ENCODE peak calls at places on chromosome 21, in ten cellular contexts. One of them, this sample, is unnamed.

GRCh38 chr21:45445369-45445768 is 40.4 kb downstream of the COL18A1 start:
- DNase-seq in activated CD4-positive, alpha-beta T cell treated with anti-CD3 and anti-CD28 coated beads for 36 hours: no peak
- DNase-seq in posterior cingulate gyrus: peak; percentile 2
- DNase-seq in stimulated activated naive CD8-positive, alpha-beta T cell treated with anti-CD3 and anti-CD28 coated beads, Interleukin-15, amount 100 ng/mL, for 72 hours: no peak
- DNase-seq in H9: no peak
- DNase-seq in GM13977: no peak
- DNase-seq in hepatocyte: no peak
- DNase-seq in NCI-H1436: no peak
- DNase-seq in heart left ventricle: no peak
- DNase-seq in NCI-H1417: no peak
- DNase-seq in this sample: no peak

GRCh38 chr21:22791986-22792560 is 1793.9 kb downstream of the NCAM2 start:
- DNase-seq in NCI-H1436: peak; percentile 31
- DNase-seq in posterior cingulate gyrus: no peak
- DNase-seq in H9: no peak
- DNase-seq in stimulated activated naive CD8-positive, alpha-beta T cell treated with anti-CD3 and anti-CD28 coated beads, Interleukin-15, amount 100 ng/mL, for 72 hours: no peak
- DNase-seq in hepatocyte: peak; percentile 84
- DNase-seq in heart left ventricle: no peak
- DNase-seq in NCI-H1417: peak; percentile 88
- DNase-seq in GM13977: peak; percentile 24
- DNase-seq in activated CD4-positive, alpha-beta T cell treated with anti-CD3 and anti-CD28 coated beads for 36 hours: peak; percentile 30
- DNase-seq in this sample: peak; percentile 53

GRCh38 chr21:39175154-39175553 is 8.1 kb downstream of the PSMG1 start:
- DNase-seq in NCI-H1417: peak; percentile 33
- DNase-seq in NCI-H1436: no peak
- DNase-seq in hepatocyte: peak; percentile 29
- DNase-seq in heart left ventricle: no peak
- DNase-seq in posterior cingulate gyrus: no peak
- DNase-seq in stimulated activated naive CD8-positive, alpha-beta T cell treated with anti-CD3 and anti-CD28 coated beads, Interleukin-15, amount 100 ng/mL, for 72 hours: no peak
- DNase-seq in H9: no peak
- DNase-seq in activated CD4-positive, alpha-beta T cell treated with anti-CD3 and anti-CD28 coated beads for 36 hours: no peak
- DNase-seq in GM13977: no peak
- DNase-seq in this sample: no peak

GRCh38 chr21:42956824-42957632 is 17.3 kb upstream of the PKNOX1 start:
- DNase-seq in H9: peak; percentile 90
- DNase-seq in NCI-H1417: no peak
- DNase-seq in hepatocyte: no peak
- DNase-seq in posterior cingulate gyrus: no peak
- DNase-seq in NCI-H1436: no peak
- DNase-seq in GM13977: no peak
- DNase-seq in stimulated activated naive CD8-positive, alpha-beta T cell treated with anti-CD3 and anti-CD28 coated beads, Interleukin-15, amount 100 ng/mL, for 72 hours: no peak
- DNase-seq in heart left ventricle: no peak
- DNase-seq in activated CD4-positive, alpha-beta T cell treated with anti-CD3 and anti-CD28 coated beads for 36 hours: no peak
- DNase-seq in this sample: no peak

GRCh38 chr21:33931799-33932390 is 16.3 kb upstream of the ATP5PO start:
- DNase-seq in GM13977: peak; percentile 40
- DNase-seq in NCI-H1417: peak; percentile 78
- DNase-seq in stimulated activated naive CD8-positive, alpha-beta T cell treated with anti-CD3 and anti-CD28 coated beads, Interleukin-15, amount 100 ng/mL, for 72 hours: no peak
- DNase-seq in posterior cingulate gyrus: no peak
- DNase-seq in H9: no peak
- DNase-seq in NCI-H1436: no peak
- DNase-seq in activated CD4-positive, alpha-beta T cell treated with anti-CD3 and anti-CD28 coated beads for 36 hours: peak; percentile 38
- DNase-seq in hepatocyte: no peak
- DNase-seq in heart left ventricle: no peak
- DNase-seq in this sample: no peak

GRCh38 chr21:36584980-36585940 is 105.3 kb upstream of the CLDN14 start:
- DNase-seq in posterior cingulate gyrus: no peak
- DNase-seq in stimulated activated naive CD8-positive, alpha-beta T cell treated with anti-CD3 and anti-CD28 coated beads, Interleukin-15, amount 100 ng/mL, for 72 hours: no peak
- DNase-seq in NCI-H1436: no peak
- DNase-seq in heart left ventricle: no peak
- DNase-seq in NCI-H1417: no peak
- DNase-seq in GM13977: peak; percentile 33
- DNase-seq in H9: no peak
- DNase-seq in hepatocyte: no peak
- DNase-seq in activated CD4-positive, alpha-beta T cell treated with anti-CD3 and anti-CD28 coated beads for 36 hours: peak; percentile 54
- DNase-seq in this sample: no peak

GRCh38 chr21:28538987-28539622 is 453.6 kb downstream of the LTN1 start:
- DNase-seq in posterior cingulate gyrus: no peak
- DNase-seq in heart left ventricle: no peak
- DNase-seq in NCI-H1417: no peak
- DNase-seq in hepatocyte: no peak
- DNase-seq in activated CD4-positive, alpha-beta T cell treated with anti-CD3 and anti-CD28 coated beads for 36 hours: no peak
- DNase-seq in GM13977: no peak
- DNase-seq in stimulated activated naive CD8-positive, alpha-beta T cell treated with anti-CD3 and anti-CD28 coated beads, Interleukin-15, amount 100 ng/mL, for 72 hours: no peak
- DNase-seq in NCI-H1436: no peak
- DNase-seq in H9: no peak
- DNase-seq in this sample: no peak

GRCh38 chr21:33481314-33481943 is 1.7 kb upstream of the TMEM50B start:
- DNase-seq in H9: no peak
- DNase-seq in NCI-H1417: no peak
- DNase-seq in hepatocyte: no peak
- DNase-seq in heart left ventricle: no peak
- DNase-seq in activated CD4-positive, alpha-beta T cell treated with anti-CD3 and anti-CD28 coated beads for 36 hours: no peak
- DNase-seq in posterior cingulate gyrus: no peak
- DNase-seq in GM13977: no peak
- DNase-seq in stimulated activated naive CD8-positive, alpha-beta T cell treated with anti-CD3 and anti-CD28 coated beads, Interleukin-15, amount 100 ng/mL, for 72 hours: no peak
- DNase-seq in NCI-H1436: no peak
- DNase-seq in this sample: no peak

GRCh38 chr21:42991992-42992740 is 17.8 kb downstream of the PKNOX1 start:
- DNase-seq in NCI-H1436: no peak
- DNase-seq in NCI-H1417: no peak
- DNase-seq in posterior cingulate gyrus: no peak
- DNase-seq in stimulated activated naive CD8-positive, alpha-beta T cell treated with anti-CD3 and anti-CD28 coated beads, Interleukin-15, amount 100 ng/mL, for 72 hours: no peak
- DNase-seq in heart left ventricle: peak; percentile 85
- DNase-seq in activated CD4-positive, alpha-beta T cell treated with anti-CD3 and anti-CD28 coated beads for 36 hours: no peak
- DNase-seq in H9: peak; percentile 35
- DNase-seq in hepatocyte: peak; percentile 83
- DNase-seq in GM13977: no peak
- DNase-seq in this sample: no peak

GRCh38 chr21:44773291-44773932 is 28.2 kb downstream of the UBE2G2 start:
- DNase-seq in NCI-H1417: peak; percentile 98
- DNase-seq in posterior cingulate gyrus: no peak
- DNase-seq in NCI-H1436: peak; percentile 50
- DNase-seq in activated CD4-positive, alpha-beta T cell treated with anti-CD3 and anti-CD28 coated beads for 36 hours: no peak
- DNase-seq in stimulated activated naive CD8-positive, alpha-beta T cell treated with anti-CD3 and anti-CD28 coated beads, Interleukin-15, amount 100 ng/mL, for 72 hours: no peak
- DNase-seq in H9: no peak
- DNase-seq in hepatocyte: no peak
- DNase-seq in GM13977: no peak
- DNase-seq in heart left ventricle: no peak
- DNase-seq in this sample: no peak

GRCh38 chr21:36640260-36641244 is 58.4 kb upstream of the SIM2 start:
- DNase-seq in activated CD4-positive, alpha-beta T cell treated with anti-CD3 and anti-CD28 coated beads for 36 hours: no peak
- DNase-seq in stimulated activated naive CD8-positive, alpha-beta T cell treated with anti-CD3 and anti-CD28 coated beads, Interleukin-15, amount 100 ng/mL, for 72 hours: no peak
- DNase-seq in H9: peak; percentile 35
- DNase-seq in heart left ventricle: no peak
- DNase-seq in GM13977: no peak
- DNase-seq in NCI-H1436: no peak
- DNase-seq in posterior cingulate gyrus: no peak
- DNase-seq in hepatocyte: no peak
- DNase-seq in NCI-H1417: peak; percentile 39
- DNase-seq in this sample: no peak

GRCh38 chr21:29194847-29195246 is 64.4 kb downstream of the MAP3K7CL start:
- DNase-seq in NCI-H1436: no peak
- DNase-seq in hepatocyte: no peak
- DNase-seq in NCI-H1417: no peak
- DNase-seq in GM13977: no peak
- DNase-seq in activated CD4-positive, alpha-beta T cell treated with anti-CD3 and anti-CD28 coated beads for 36 hours: no peak
- DNase-seq in heart left ventricle: no peak
- DNase-seq in stimulated activated naive CD8-positive, alpha-beta T cell treated with anti-CD3 and anti-CD28 coated beads, Interleukin-15, amount 100 ng/mL, for 72 hours: no peak
- DNase-seq in posterior cingulate gyrus: no peak
- DNase-seq in H9: no peak
- DNase-seq in this sample: no peak

GRCh38 chr21:26469789-26470188 is 103.3 kb downstream of the CYYR1 start:
- DNase-seq in hepatocyte: peak; percentile 23
- DNase-seq in posterior cingulate gyrus: no peak
- DNase-seq in NCI-H1436: no peak
- DNase-seq in activated CD4-positive, alpha-beta T cell treated with anti-CD3 and anti-CD28 coated beads for 36 hours: no peak
- DNase-seq in H9: no peak
- DNase-seq in heart left ventricle: no peak
- DNase-seq in NCI-H1417: peak; percentile 11
- DNase-seq in GM13977: no peak
- DNase-seq in stimulated activated naive CD8-positive, alpha-beta T cell treated with anti-CD3 and anti-CD28 coated beads, Interleukin-15, amount 100 ng/mL, for 72 hours: no peak
- DNase-seq in this sample: peak; percentile 41

GRCh38 chr21:22019766-22020165 is 1021.6 kb downstream of the NCAM2 start:
- DNase-seq in GM13977: no peak
- DNase-seq in stimulated activated naive CD8-positive, alpha-beta T cell treated with anti-CD3 and anti-CD28 coated beads, Interleukin-15, amount 100 ng/mL, for 72 hours: no peak
- DNase-seq in hepatocyte: no peak
- DNase-seq in NCI-H1417: no peak
- DNase-seq in posterior cingulate gyrus: no peak
- DNase-seq in activated CD4-positive, alpha-beta T cell treated with anti-CD3 and anti-CD28 coated beads for 36 hours: no peak
- DNase-seq in H9: no peak
- DNase-seq in NCI-H1436: no peak
- DNase-seq in heart left ventricle: no peak
- DNase-seq in this sample: no peak

GRCh38 chr21:25857308-25858099 is 122.7 kb downstream of the GABPA start:
- DNase-seq in NCI-H1417: no peak
- DNase-seq in stimulated activated naive CD8-positive, alpha-beta T cell treated with anti-CD3 and anti-CD28 coated beads, Interleukin-15, amount 100 ng/mL, for 72 hours: no peak
- DNase-seq in heart left ventricle: no peak
- DNase-seq in NCI-H1436: no peak
- DNase-seq in activated CD4-positive, alpha-beta T cell treated with anti-CD3 and anti-CD28 coated beads for 36 hours: no peak
- DNase-seq in H9: no peak
- DNase-seq in posterior cingulate gyrus: no peak
- DNase-seq in hepatocyte: no peak
- DNase-seq in GM13977: no peak
- DNase-seq in this sample: no peak

GRCh38 chr21:27277122-27277521 is 310.2 kb upstream of the ADAMTS5 start:
- DNase-seq in NCI-H1417: no peak
- DNase-seq in NCI-H1436: no peak
- DNase-seq in activated CD4-positive, alpha-beta T cell treated with anti-CD3 and anti-CD28 coated beads for 36 hours: no peak
- DNase-seq in GM13977: no peak
- DNase-seq in heart left ventricle: no peak
- DNase-seq in H9: no peak
- DNase-seq in stimulated activated naive CD8-positive, alpha-beta T cell treated with anti-CD3 and anti-CD28 coated beads, Interleukin-15, amount 100 ng/mL, for 72 hours: no peak
- DNase-seq in hepatocyte: no peak
- DNase-seq in posterior cingulate gyrus: no peak
- DNase-seq in this sample: no peak

GRCh38 chr21:45638707-45639106 is 4.8 kb upstream of the PCBP3 start:
- DNase-seq in stimulated activated naive CD8-positive, alpha-beta T cell treated with anti-CD3 and anti-CD28 coated beads, Interleukin-15, amount 100 ng/mL, for 72 hours: no peak
- DNase-seq in H9: no peak
- DNase-seq in hepatocyte: no peak
- DNase-seq in NCI-H1436: no peak
- DNase-seq in NCI-H1417: peak; percentile 59
- DNase-seq in heart left ventricle: no peak
- DNase-seq in GM13977: peak; percentile 13
- DNase-seq in posterior cingulate gyrus: no peak
- DNase-seq in activated CD4-positive, alpha-beta T cell treated with anti-CD3 and anti-CD28 coated beads for 36 hours: no peak
- DNase-seq in this sample: no peak

GRCh38 chr21:32803651-32804050 is 32.1 kb upstream of the PAXBP1 start:
- DNase-seq in NCI-H1436: no peak
- DNase-seq in heart left ventricle: no peak
- DNase-seq in hepatocyte: no peak
- DNase-seq in posterior cingulate gyrus: no peak
- DNase-seq in H9: no peak
- DNase-seq in stimulated activated naive CD8-positive, alpha-beta T cell treated with anti-CD3 and anti-CD28 coated beads, Interleukin-15, amount 100 ng/mL, for 72 hours: no peak
- DNase-seq in GM13977: no peak
- DNase-seq in activated CD4-positive, alpha-beta T cell treated with anti-CD3 and anti-CD28 coated beads for 36 hours: no peak
- DNase-seq in NCI-H1417: no peak
- DNase-seq in this sample: no peak

GRCh38 chr21:27454234-27454633 is 487.3 kb upstream of the ADAMTS5 start:
- DNase-seq in hepatocyte: no peak
- DNase-seq in NCI-H1436: no peak
- DNase-seq in activated CD4-positive, alpha-beta T cell treated with anti-CD3 and anti-CD28 coated beads for 36 hours: no peak
- DNase-seq in NCI-H1417: no peak
- DNase-seq in GM13977: no peak
- DNase-seq in heart left ventricle: no peak
- DNase-seq in H9: no peak
- DNase-seq in posterior cingulate gyrus: no peak
- DNase-seq in stimulated activated naive CD8-positive, alpha-beta T cell treated with anti-CD3 and anti-CD28 coated beads, Interleukin-15, amount 100 ng/mL, for 72 hours: no peak
- DNase-seq in this sample: no peak

GRCh38 chr21:14773777-14774345 is 227.7 kb upstream of the SAMSN1 start:
- DNase-seq in stimulated activated naive CD8-positive, alpha-beta T cell treated with anti-CD3 and anti-CD28 coated beads, Interleukin-15, amount 100 ng/mL, for 72 hours: peak; percentile 29
- DNase-seq in hepatocyte: peak; percentile 35
- DNase-seq in posterior cingulate gyrus: no peak
- DNase-seq in heart left ventricle: peak; percentile 34
- DNase-seq in NCI-H1436: no peak
- DNase-seq in activated CD4-positive, alpha-beta T cell treated with anti-CD3 and anti-CD28 coated beads for 36 hours: peak; percentile 75
- DNase-seq in H9: peak; percentile 68
- DNase-seq in NCI-H1417: peak; percentile 33
- DNase-seq in GM13977: no peak
- DNase-seq in this sample: peak; percentile 75